ENCODE peak calls at places on chromosomes 12 and 14, in six cellular contexts. F is Ammon's horn; M is naive thymus-derived CD8-positive, alpha-beta T cell; I is PC-3; N is stimulated activated CD4-positive, alpha-beta T cell treated with anti-CD3 and anti-CD28 coated beads, Interleukin-1b, Interleukin-23, amount 100 ng/mL, for 4 hours; S is activated T-cell treated with anti-CD3 and anti-CD28 coated beads, Interleukin-2, amount 50 U/mL, for 24 hours. O is an unnamed sample.

GRCh38 chr14:92266216-92266615 is 56.7 kb upstream of the SLC24A4 start:
- DNase-seq in F (no peak), M (no peak), I (no peak), N (no peak), S (no peak), O (no peak)

GRCh38 chr14:99619873-99620834 is 16.1 kb upstream of the CCDC85C start:
- DNase-seq in F (no peak), M (no peak), I (peak), N (no peak), S (no peak), O (no peak)

GRCh38 chr14:31265701-31266398 is 58.3 kb upstream of the HECTD1 start:
- DNase-seq in F (no peak), M (no peak), I (peak), N (no peak), S (no peak), O (no peak)

GRCh38 chr14:65098586-65098985 is 3.7 kb downstream of the MAX start:
- DNase-seq in F (peak), M (no peak), I (no peak), N (no peak), S (no peak), O (no peak)

GRCh38 chr14:75578786-75579781 is 664 bp downstream of the FLVCR2 start:
- DNase-seq in F (no peak), M (no peak), I (no peak), N (no peak), S (no peak), O (no peak)

GRCh38 chr12:109014984-109015765 is 5.7 kb downstream of the SVOP start:
- DNase-seq in F (no peak), M (no peak), I (no peak), N (no peak), S (no peak), O (no peak)

GRCh38 chr12:62210422-62210821 is 49.8 kb upstream of the USP15 start:
- DNase-seq in F (peak), M (no peak), I (peak), N (peak), S (peak), O (no peak)

GRCh38 chr12:58204086-58204485 is 262.7 kb downstream of the ATP23 start:
- DNase-seq in F (no peak), M (no peak), I (no peak), N (no peak), S (no peak), O (no peak)

GRCh38 chr14:99481745-99482099 is 513 bp downstream of the CCNK start:
- DNase-seq in F (no peak), M (peak), I (peak), N (no peak), S (no peak), O (no peak)

GRCh38 chr14:102524451-102525212 is 15.1 kb upstream of the ANKRD9 start:
- DNase-seq in F (peak), M (peak), I (peak), N (peak), S (peak), O (peak)

GRCh38 chr12:94690199-94690695 is 39.9 kb upstream of the TMCC3 start:
- DNase-seq in F (no peak), M (no peak), I (no peak), N (no peak), S (no peak), O (no peak)

GRCh38 chr12:16515666-16516065 is 90.3 kb downstream of the LMO3 start:
- DNase-seq in F (peak), M (no peak), I (peak), N (no peak), S (no peak), O (no peak)

GRCh38 chr12:105992849-105993740 is 145.7 kb downstream of the NUAK1 start:
- DNase-seq in F (no peak), M (no peak), I (no peak), N (no peak), S (no peak), O (no peak)

GRCh38 chr14:52827426-52827825 is 36.0 kb upstream of the GNPNAT1 start:
- DNase-seq in F (no peak), M (no peak), I (no peak), N (no peak), S (no peak), O (no peak)

GRCh38 chr12:63857771-63858670 is 13.5 kb downstream of the SRGAP1 start:
- DNase-seq in F (no peak), M (no peak), I (no peak), N (no peak), S (no peak), O (no peak)

GRCh38 chr12:70556179-70556869 is 80.9 kb downstream of the PTPRB start:
- DNase-seq in F (no peak), M (no peak), I (peak), N (no peak), S (no peak), O (no peak)

GRCh38 chr14:75917322-75918251 is 64.2 kb downstream of the TGFB3 start:
- DNase-seq in F (no peak), M (no peak), I (no peak), N (no peak), S (no peak), O (no peak)

GRCh38 chr12:107515446-107515958 is 170.1 kb upstream of the PWP1 start:
- DNase-seq in F (no peak), M (no peak), I (peak), N (no peak), S (peak), O (peak)

GRCh38 chr14:24338843-24339242 is 948 bp downstream of the RIPK3 start:
- DNase-seq in F (no peak), M (no peak), I (no peak), N (no peak), S (no peak), O (no peak)

GRCh38 chr12:32312049-32312670 is 87.2 kb upstream of the FGD4 start:
- DNase-seq in F (peak), M (no peak), I (peak), N (no peak), S (no peak), O (no peak)

GRCh38 chr12:124804011-124804621 is 59.5 kb downstream of the SCARB1 start:
- DNase-seq in F (peak), M (no peak), I (peak), N (no peak), S (no peak), O (no peak)

GRCh38 chr12:52496590-52497071 is 3.6 kb upstream of the KRT6A start:
- DNase-seq in F (no peak), M (no peak), I (peak), N (no peak), S (no peak), O (no peak)

GRCh38 chr14:51650721-51651387 is 856 bp upstream of the FRMD6 start:
- DNase-seq in F (peak), M (no peak), I (peak), N (no peak), S (peak), O (no peak)

GRCh38 chr14:105421723-105422615 is 2.3 kb downstream of the MTA1 start:
- DNase-seq in F (no peak), M (no peak), I (no peak), N (no peak), S (no peak), O (no peak)

GRCh38 chr12:740921-741320 is 11.5 kb upstream of the WNK1 start:
- DNase-seq in F (no peak), M (no peak), I (no peak), N (no peak), S (no peak), O (no peak)

GRCh38 chr12:50986961-50987737 is 34.8 kb downstream of the HIGD1C start:
- DNase-seq in F (peak), M (peak), I (peak), N (no peak), S (no peak), O (no peak)

GRCh38 chr14:100222219-100223093 is 16.5 kb upstream of the YY1 start:
- DNase-seq in F (no peak), M (no peak), I (no peak), N (no peak), S (no peak), O (no peak)

GRCh38 chr14:69763761-69764510 is 3.0 kb upstream of the SRSF5 start:
- DNase-seq in F (no peak), M (no peak), I (no peak), N (peak), S (peak), O (no peak)

GRCh38 chr12:69779928-69780327 is 41.3 kb downstream of the RAB3IP start:
- DNase-seq in F (peak), M (no peak), I (peak), N (no peak), S (no peak), O (no peak)

GRCh38 chr14:79395061-79395460 is 816.2 kb downstream of the DIO2 start:
- DNase-seq in F (no peak), M (no peak), I (no peak), N (no peak), S (no peak), O (no peak)

GRCh38 chr14:74670726-74671125 is 42.2 kb downstream of the AREL1 start:
- DNase-seq in F (no peak), M (no peak), I (peak), N (no peak), S (no peak), O (no peak)

GRCh38 chr12:53107122-53107521 is 3.8 kb downstream of the SOAT2 start:
- DNase-seq in F (no peak), M (no peak), I (no peak), N (no peak), S (no peak), O (no peak)

GRCh38 chr12:68240975-68241374 is 12.4 kb downstream of the IL22 start:
- DNase-seq in F (peak), M (no peak), I (peak), N (peak), S (peak), O (peak)